ENCODE peak calls at places on chromosomes 3 and 15, in eight cellular contexts. One of them, this sample, is unnamed.
A peak's percentile ranks its signal among the peaks of the same experiment; 100 is the strongest.

GRCh38 chr15:81152799-81153198 is 18.7 kb downstream of the CFAP161 start:
- DNase-seq in adrenal gland: no peak
- DNase-seq in stomach: no peak
- DNase-seq in body of pancreas: no peak
- DNase-seq in spleen: no peak
- DNase-seq in K562: no peak
- DNase-seq in ovary: no peak
- DNase-seq in A549: no peak
- DNase-seq in this sample: no peak

GRCh38 chr3:183073839-183074615 is 25.3 kb downstream of the MCCC1 start:
- DNase-seq in adrenal gland: peak; percentile 38
- DNase-seq in stomach: no peak
- DNase-seq in body of pancreas: no peak
- DNase-seq in spleen: no peak
- DNase-seq in K562: peak; percentile 13
- DNase-seq in ovary: no peak
- DNase-seq in A549: no peak
- DNase-seq in this sample: no peak

GRCh38 chr3:172625404-172625803 is 85.5 kb downstream of the NCEH1 start:
- DNase-seq in adrenal gland: no peak
- DNase-seq in stomach: no peak
- DNase-seq in body of pancreas: no peak
- DNase-seq in spleen: no peak
- DNase-seq in K562: no peak
- DNase-seq in ovary: no peak
- DNase-seq in A549: no peak
- DNase-seq in this sample: no peak

GRCh38 chr15:75454471-75455418 is 3.3 kb upstream of the SIN3A start:
- DNase-seq in adrenal gland: no peak
- DNase-seq in stomach: peak; percentile 67
- DNase-seq in body of pancreas: peak; percentile 54
- DNase-seq in spleen: peak; percentile 96
- DNase-seq in K562: peak; percentile 77
- DNase-seq in ovary: no peak
- DNase-seq in A549: no peak
- DNase-seq in this sample: peak; percentile 88

GRCh38 chr3:87225659-87226058 is 1.4 kb upstream of the CHMP2B start:
- DNase-seq in adrenal gland: peak; percentile 32
- DNase-seq in stomach: no peak
- DNase-seq in body of pancreas: peak; percentile 61
- DNase-seq in spleen: no peak
- DNase-seq in K562: no peak
- DNase-seq in ovary: peak; percentile 20
- DNase-seq in A549: no peak
- DNase-seq in this sample: no peak

GRCh38 chr3:115834068-115834467 is 210.8 kb downstream of the GAP43 start:
- DNase-seq in adrenal gland: no peak
- DNase-seq in stomach: no peak
- DNase-seq in body of pancreas: no peak
- DNase-seq in spleen: no peak
- DNase-seq in K562: no peak
- DNase-seq in ovary: no peak
- DNase-seq in A549: no peak
- DNase-seq in this sample: no peak

GRCh38 chr3:37491343-37491742 is 317.0 kb upstream of the LRRFIP2 start:
- DNase-seq in adrenal gland: no peak
- DNase-seq in stomach: no peak
- DNase-seq in body of pancreas: no peak
- DNase-seq in spleen: no peak
- DNase-seq in K562: no peak
- DNase-seq in ovary: no peak
- DNase-seq in A549: no peak
- DNase-seq in this sample: peak; percentile 74

GRCh38 chr15:76431936-76432335 is 95.4 kb downstream of the ISL2 start:
- DNase-seq in adrenal gland: no peak
- DNase-seq in stomach: no peak
- DNase-seq in body of pancreas: no peak
- DNase-seq in spleen: no peak
- DNase-seq in K562: no peak
- DNase-seq in ovary: no peak
- DNase-seq in A549: no peak
- DNase-seq in this sample: no peak

GRCh38 chr15:69755571-69756310 is 303.1 kb downstream of the RPLP1 start:
- DNase-seq in adrenal gland: no peak
- DNase-seq in stomach: no peak
- DNase-seq in body of pancreas: no peak
- DNase-seq in spleen: peak; percentile 89
- DNase-seq in K562: no peak
- DNase-seq in ovary: no peak
- DNase-seq in A549: no peak
- DNase-seq in this sample: no peak

GRCh38 chr3:176927280-176927679 is 270.0 kb downstream of the TBL1XR1 start:
- DNase-seq in adrenal gland: no peak
- DNase-seq in stomach: no peak
- DNase-seq in body of pancreas: no peak
- DNase-seq in spleen: no peak
- DNase-seq in K562: no peak
- DNase-seq in ovary: no peak
- DNase-seq in A549: no peak
- DNase-seq in this sample: no peak

GRCh38 chr3:139811331-139811730 is 123.7 kb upstream of the CLSTN2 start:
- DNase-seq in adrenal gland: no peak
- DNase-seq in stomach: no peak
- DNase-seq in body of pancreas: no peak
- DNase-seq in spleen: no peak
- DNase-seq in K562: no peak
- DNase-seq in ovary: no peak
- DNase-seq in A549: no peak
- DNase-seq in this sample: no peak

GRCh38 chr15:57376695-57377477 is 581 bp downstream of the CGNL1 start:
- DNase-seq in adrenal gland: peak; percentile 46
- DNase-seq in stomach: no peak
- DNase-seq in body of pancreas: peak; percentile 68
- DNase-seq in spleen: no peak
- DNase-seq in K562: no peak
- DNase-seq in ovary: peak; percentile 55
- DNase-seq in A549: peak; percentile 22
- DNase-seq in this sample: peak; percentile 26

GRCh38 chr15:85771276-85771675 is 23.4 kb downstream of the KLHL25 start:
- DNase-seq in adrenal gland: no peak
- DNase-seq in stomach: no peak
- DNase-seq in body of pancreas: no peak
- DNase-seq in spleen: no peak
- DNase-seq in K562: no peak
- DNase-seq in ovary: no peak
- DNase-seq in A549: no peak
- DNase-seq in this sample: no peak

GRCh38 chr3:164779816-164780215 is 298.5 kb downstream of the SI start:
- DNase-seq in adrenal gland: no peak
- DNase-seq in stomach: no peak
- DNase-seq in body of pancreas: no peak
- DNase-seq in spleen: no peak
- DNase-seq in K562: no peak
- DNase-seq in ovary: no peak
- DNase-seq in A549: peak; percentile 4
- DNase-seq in this sample: no peak

GRCh38 chr3:186772886-186773417 is 10.4 kb upstream of the EIF4A2 start:
- DNase-seq in adrenal gland: peak; percentile 73
- DNase-seq in stomach: peak; percentile 60
- DNase-seq in body of pancreas: peak; percentile 57
- DNase-seq in spleen: peak; percentile 96
- DNase-seq in K562: no peak
- DNase-seq in ovary: peak; percentile 33
- DNase-seq in A549: no peak
- DNase-seq in this sample: peak; percentile 82

GRCh38 chr3:50124363-50125226 is 30.5 kb upstream of the SEMA3F start:
- DNase-seq in adrenal gland: no peak
- DNase-seq in stomach: no peak
- DNase-seq in body of pancreas: no peak
- DNase-seq in spleen: peak; percentile 67
- DNase-seq in K562: no peak
- DNase-seq in ovary: no peak
- DNase-seq in A549: no peak
- DNase-seq in this sample: peak; percentile 16

GRCh38 chr3:56926513-56927282 is 124.9 kb upstream of the ARHGEF3 start:
- DNase-seq in adrenal gland: no peak
- DNase-seq in stomach: no peak
- DNase-seq in body of pancreas: no peak
- DNase-seq in spleen: no peak
- DNase-seq in K562: no peak
- DNase-seq in ovary: no peak
- DNase-seq in A549: no peak
- DNase-seq in this sample: no peak

GRCh38 chr3:125052671-125053303 is 3.0 kb downstream of the HEG1 start:
- DNase-seq in adrenal gland: no peak
- DNase-seq in stomach: no peak
- DNase-seq in body of pancreas: no peak
- DNase-seq in spleen: peak; percentile 56
- DNase-seq in K562: no peak
- DNase-seq in ovary: no peak
- DNase-seq in A549: peak; percentile 14
- DNase-seq in this sample: peak; percentile 48

GRCh38 chr15:34693053-34693744 is 61.6 kb downstream of the GJD2 start:
- DNase-seq in adrenal gland: no peak
- DNase-seq in stomach: no peak
- DNase-seq in body of pancreas: no peak
- DNase-seq in spleen: no peak
- DNase-seq in K562: no peak
- DNase-seq in ovary: no peak
- DNase-seq in A549: no peak
- DNase-seq in this sample: no peak

GRCh38 chr3:112643621-112644236 is 2.8 kb upstream of the CCDC80 start:
- DNase-seq in adrenal gland: no peak
- DNase-seq in stomach: no peak
- DNase-seq in body of pancreas: no peak
- DNase-seq in spleen: no peak
- DNase-seq in K562: no peak
- DNase-seq in ovary: no peak
- DNase-seq in A549: no peak
- DNase-seq in this sample: no peak

GRCh38 chr15:28904541-28905303 is 18.9 kb downstream of the APBA2 start:
- DNase-seq in adrenal gland: no peak
- DNase-seq in stomach: peak; percentile 13
- DNase-seq in body of pancreas: peak; percentile 49
- DNase-seq in spleen: peak; percentile 48
- DNase-seq in K562: peak; percentile 93
- DNase-seq in ovary: no peak
- DNase-seq in A549: no peak
- DNase-seq in this sample: no peak

GRCh38 chr15:47715856-47716445 is 1.4 kb upstream of the SEMA6D start:
- DNase-seq in adrenal gland: no peak
- DNase-seq in stomach: no peak
- DNase-seq in body of pancreas: peak; percentile 20
- DNase-seq in spleen: no peak
- DNase-seq in K562: no peak
- DNase-seq in ovary: peak; percentile 64
- DNase-seq in A549: no peak
- DNase-seq in this sample: no peak

GRCh38 chr3:128270559-128271492 is 117.5 kb downstream of the EEFSEC start:
- DNase-seq in adrenal gland: no peak
- DNase-seq in stomach: no peak
- DNase-seq in body of pancreas: peak; percentile 50
- DNase-seq in spleen: no peak
- DNase-seq in K562: no peak
- DNase-seq in ovary: no peak
- DNase-seq in A549: no peak
- DNase-seq in this sample: no peak

GRCh38 chr3:71759401-71759800 is 5.7 kb downstream of the GPR27 start:
- DNase-seq in adrenal gland: no peak
- DNase-seq in stomach: no peak
- DNase-seq in body of pancreas: no peak
- DNase-seq in spleen: no peak
- DNase-seq in K562: no peak
- DNase-seq in ovary: no peak
- DNase-seq in A549: no peak
- DNase-seq in this sample: no peak
- H3K4me3 ChIP-seq in adrenal gland: no peak overlapping the region
- H3K4me3 ChIP-seq in stomach: no peak overlapping the region
- H3K4me3 ChIP-seq in body of pancreas: no peak overlapping the region
- H3K4me3 ChIP-seq in spleen: no peak overlapping the region
- H3K4me3 ChIP-seq in K562: no peak overlapping the region
- H3K4me3 ChIP-seq in ovary: no peak overlapping the region
- H3K4me3 ChIP-seq in A549: no peak overlapping the region
- H3K4me3 ChIP-seq in this sample: no peak overlapping the region

GRCh38 chr15:74434260-74434915 is 630 bp upstream of the SEMA7A start:
- DNase-seq in adrenal gland: no peak
- DNase-seq in stomach: no peak
- DNase-seq in body of pancreas: no peak
- DNase-seq in spleen: no peak
- DNase-seq in K562: no peak
- DNase-seq in ovary: no peak
- DNase-seq in A549: no peak
- DNase-seq in this sample: no peak
- TF ChIP-seq POLR2A in adrenal gland: no peak
- TF ChIP-seq POLR2A in stomach: no peak
- TF ChIP-seq POLR2A in body of pancreas: no peak
- TF ChIP-seq POLR2A in spleen: no peak
- TF ChIP-seq POLR2A in K562: no peak
- TF ChIP-seq POLR2A in ovary: no peak
- TF ChIP-seq POLR2A in A549: no peak
- TF ChIP-seq POLR2A in this sample: no peak

GRCh38 chr3:52897130-52898109 is at the start of gene STIMATE:
- DNase-seq in adrenal gland: peak; percentile 85
- DNase-seq in stomach: peak; percentile 92
- DNase-seq in body of pancreas: peak; percentile 94
- DNase-seq in spleen: peak; percentile 98
- DNase-seq in K562: peak; percentile 87
- DNase-seq in ovary: peak; percentile 83
- DNase-seq in A549: peak; percentile 60
- DNase-seq in this sample: peak; percentile 95
- H3K27ac ChIP-seq in adrenal gland: peak within 1 kb of the TSS; percentile 8
- H3K27ac ChIP-seq in stomach: peak within 1 kb of the TSS; percentile 88
- H3K27ac ChIP-seq in body of pancreas: peak within 1 kb of the TSS; percentile 45
- H3K27ac ChIP-seq in spleen: peak within 1 kb of the TSS; percentile 85
- H3K27ac ChIP-seq in K562: no peak within 1 kb of the TSS
- H3K27ac ChIP-seq in ovary: peak within 1 kb of the TSS; percentile 79
- H3K27ac ChIP-seq in A549: peak within 1 kb of the TSS; percentile 94
- H3K27ac ChIP-seq in this sample: peak within 1 kb of the TSS; percentile 62

DNA sequence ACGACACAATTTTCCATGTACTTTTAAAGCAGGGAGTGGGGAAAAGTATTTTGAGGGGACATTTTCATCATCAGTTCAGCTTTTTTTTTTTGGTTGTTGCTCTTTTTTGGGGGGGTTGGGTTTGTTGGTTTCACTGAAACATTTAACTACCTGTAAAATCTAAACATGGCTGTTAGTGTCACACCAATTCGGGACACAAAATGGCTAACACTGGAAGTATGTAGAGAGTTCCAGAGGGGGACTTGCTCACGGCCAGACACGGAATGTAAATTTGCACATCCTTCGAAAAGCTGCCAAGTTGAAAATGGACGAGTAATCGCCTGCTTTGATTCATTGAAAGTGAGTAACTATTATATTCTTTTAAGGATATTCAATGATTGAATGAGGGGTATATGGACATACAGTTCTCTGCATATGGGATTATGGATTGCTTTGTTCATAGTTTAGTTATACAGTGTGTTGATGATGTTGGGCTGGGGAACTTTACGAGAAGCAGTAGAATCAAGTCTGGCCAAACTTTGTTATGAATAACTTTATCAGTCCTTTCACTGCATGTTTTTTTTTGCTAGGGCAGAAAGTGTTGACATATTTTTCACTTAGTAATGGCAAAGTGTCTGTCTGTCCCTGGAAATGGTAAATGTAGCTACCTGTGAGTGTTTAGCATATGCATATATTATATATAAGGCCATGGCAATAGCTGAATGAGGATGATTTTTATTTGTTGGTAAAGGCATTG is 31.5 kb downstream of the MBNL1 start:
- DNase-seq in adrenal gland: no peak
- DNase-seq in stomach: no peak
- DNase-seq in body of pancreas: no peak
- DNase-seq in spleen: no peak
- DNase-seq in K562: no peak
- DNase-seq in ovary: no peak
- DNase-seq in A549: no peak
- DNase-seq in this sample: no peak
- H3K4me3 ChIP-seq in adrenal gland: peak overlapping the region; percentile 49
- H3K4me3 ChIP-seq in stomach: peak overlapping the region; percentile 40
- H3K4me3 ChIP-seq in body of pancreas: no peak overlapping the region
- H3K4me3 ChIP-seq in spleen: no peak overlapping the region
- H3K4me3 ChIP-seq in K562: no peak overlapping the region
- H3K4me3 ChIP-seq in ovary: peak overlapping the region; percentile 39
- H3K4me3 ChIP-seq in A549: no peak overlapping the region
- H3K4me3 ChIP-seq in this sample: peak overlapping the region; percentile 49

This sample was measured in heart left ventricle.